ENCODE peak calls at places on chromosome 1, in five cellular contexts. D, G, Q, M and T are unnamed samples.

GRCh38 chr1:207890136-207890738 is 20.7 kb downstream of the CD34 start:
- DNase-seq in D (no peak), G (peak), Q (no peak), M (peak), T (peak)

GRCh38 chr1:43423672-43424550 is 29.8 kb downstream of the HYI start:
- DNase-seq in D (no peak), G (no peak), Q (no peak), M (peak), T (peak)

GRCh38 chr1:178308438-178308837 is 188.3 kb downstream of the CLEC20A start:
- DNase-seq in D (no peak), G (no peak), Q (no peak), M (peak), T (no peak)

GRCh38 chr1:178192686-178193085 is 98.8 kb downstream of the RASAL2 start:
- DNase-seq in D (no peak), G (peak), Q (no peak), M (peak), T (peak)

GRCh38 chr1:198763298-198763714 is 124.5 kb downstream of the PTPRC start:
- DNase-seq in D (no peak), G (no peak), Q (no peak), M (peak), T (no peak)

GRCh38 chr1:25546193-25546592 is 2.8 kb downstream of the LDLRAP1 start:
- DNase-seq in D (no peak), G (no peak), Q (no peak), M (no peak), T (no peak)

GRCh38 chr1:14716474-14716873 is 118.0 kb downstream of the KAZN start:
- DNase-seq in D (no peak), G (no peak), Q (no peak), M (no peak), T (no peak)

GRCh38 chr1:57615956-57616355 is 192.1 kb upstream of the DAB1 start:
- DNase-seq in D (no peak), G (no peak), Q (no peak), M (no peak), T (no peak)

GRCh38 chr1:67004176-67004575 is 49.8 kb downstream of the SLC35D1 start:
- DNase-seq in D (no peak), G (no peak), Q (no peak), M (no peak), T (no peak)